ENCODE peak calls at places on chromosomes 5 and 9, in seven cellular contexts. N, I, S, H, C, W and M are unnamed samples.

GRCh38 chr9:123302348-123303214 is 34.2 kb upstream of the STRBP start:
- DNase-seq in N (no peak), I (no peak), W (no peak), S (no peak), C (no peak), H (no peak), M (no peak)

GRCh38 chr5:116718317-116718716 is 143.7 kb upstream of the SEMA6A start:
- DNase-seq in C (no peak), S (no peak), W (no peak), N (no peak), I (no peak), H (no peak), M (no peak)

GRCh38 chr5:102536323-102536928 is 37.6 kb upstream of the SLCO6A1 start:
- DNase-seq in I (peak; percentile 67), N (no peak), H (no peak), C (no peak), S (no peak), W (no peak), M (no peak)

GRCh38 chr9:128724744-128725211 is 851 bp upstream of the ZDHHC12 start:
- DNase-seq in S (peak; percentile 98), H (peak; percentile 34), W (peak; percentile 65), C (no peak), I (peak; percentile 82), N (peak; percentile 70), M (peak; percentile 86)

GRCh38 chr9:76444530-76444929 is 14.5 kb upstream of the GCNT1 start:
- DNase-seq in W (no peak), S (no peak), C (no peak), I (no peak), N (no peak), H (no peak), M (no peak)

GRCh38 chr9:92740446-92740961 is 24.1 kb downstream of the BICD2 start:
- DNase-seq in H (no peak), C (no peak), S (no peak), W (no peak), I (no peak), N (no peak), M (no peak)

GRCh38 chr5:123561230-123561629 is 49.3 kb downstream of the CSNK1G3 start:
- DNase-seq in W (no peak), C (no peak), N (no peak), H (no peak), I (no peak), S (no peak), M (no peak)

GRCh38 chr5:140965905-140966292 is 377 bp upstream of the PCDHAC2 start:
- DNase-seq in H (no peak), C (no peak), S (no peak), I (no peak), N (no peak), W (no peak), M (no peak)

GRCh38 chr5:80885698-80886000 is 74.5 kb upstream of the RASGRF2 start:
- DNase-seq in H (no peak), N (no peak), W (no peak), C (no peak), I (peak; percentile 34), S (no peak), M (no peak)

GRCh38 chr5:109299557-109299956 is 110.2 kb downstream of the PJA2 start:
- DNase-seq in W (no peak), N (no peak), H (no peak), C (no peak), S (no peak), I (peak; percentile 93), M (no peak)

GRCh38 chr5:115979628-115980041 is 17.4 kb downstream of the LVRN start:
- DNase-seq in H (no peak), I (no peak), C (no peak), N (no peak), W (no peak), S (no peak), M (no peak)

GRCh38 chr5:111859533-111860270 is 102.7 kb upstream of the NREP start:
- DNase-seq in I (no peak), S (no peak), H (no peak), W (no peak), C (no peak), N (no peak), M (no peak)

GRCh38 chr5:31280210-31280609 is 86.7 kb downstream of the CDH6 start:
- DNase-seq in S (no peak), C (no peak), I (no peak), H (no peak), N (no peak), W (no peak), M (no peak)

GRCh38 chr5:113331201-113331551 is 103.6 kb downstream of the TSSK1B start:
- DNase-seq in S (no peak), C (no peak), W (no peak), H (no peak), N (no peak), I (peak; percentile 78), M (no peak)

GRCh38 chr5:51997908-51998307 is 614.7 kb downstream of the ISL1 start:
- DNase-seq in N (no peak), W (no peak), H (no peak), I (no peak), C (no peak), S (no peak), M (no peak)

GRCh38 chr9:86756576-86757381 is 190.5 kb downstream of the GAS1 start:
- DNase-seq in C (no peak), I (no peak), S (no peak), W (no peak), H (no peak), N (no peak), M (no peak)

GRCh38 chr5:135887447-135887864 is 8.2 kb downstream of the IL9 start:
- DNase-seq in I (peak; percentile 69), N (peak; percentile 73), C (no peak), S (peak; percentile 81), W (peak; percentile 45), H (peak; percentile 64), M (no peak)

GRCh38 chr9:133406039-133406438 is 11.8 kb downstream of the REXO4 start:
- DNase-seq in C (no peak), N (no peak), I (no peak), H (no peak), W (no peak), S (no peak), M (no peak)

GRCh38 chr5:32760091-32760509 is 49.0 kb downstream of the NPR3 start:
- DNase-seq in S (no peak), H (no peak), N (no peak), W (no peak), C (no peak), I (no peak), M (no peak)

GRCh38 chr9:5574097-5574496 is 54.8 kb upstream of the RIC1 start:
- DNase-seq in C (no peak), H (no peak), S (no peak), N (no peak), W (no peak), I (no peak), M (no peak)

GRCh38 chr5:146306838-146307237 is 31.8 kb upstream of the POU4F3 start:
- DNase-seq in H (no peak), I (no peak), N (no peak), C (no peak), S (no peak), W (no peak), M (no peak)

GRCh38 chr5:156802501-156802900 is 47.6 kb upstream of the PPP1R2B start:
- DNase-seq in N (no peak), S (no peak), H (no peak), I (no peak), C (no peak), W (no peak), M (no peak)

GRCh38 chr5:170626507-170627150 is 122.8 kb downstream of the KCNIP1 start:
- DNase-seq in N (no peak), W (no peak), S (no peak), C (no peak), I (no peak), H (no peak), M (no peak)

GRCh38 chr9:89311346-89312153 is 555 bp downstream of the CKS2 start:
- DNase-seq in C (no peak), I (no peak), N (no peak), S (peak; percentile 39), H (no peak), W (no peak), M (no peak)

GRCh38 chr5:126686451-126687126 is 85.8 kb downstream of the PHAX start:
- DNase-seq in I (no peak), H (no peak), S (no peak), W (no peak), C (no peak), N (peak; percentile 24), M (no peak)

GRCh38 chr9:86281577-86282076 is 711 bp downstream of the ISCA1 start:
- DNase-seq in I (no peak), S (peak; percentile 77), N (no peak), H (no peak), W (no peak), C (no peak), M (no peak)

GRCh38 chr5:115977988-115978387 is 15.7 kb downstream of the LVRN start:
- DNase-seq in N (no peak), S (no peak), H (no peak), W (no peak), I (no peak), C (no peak), M (no peak)